ENCODE peak calls at places on chromosomes 1 and 21, in nine cellular contexts. L, V, Q, K, M, D, A, F and J are unnamed samples.

GRCh38 chr1:225848044-225848955 is 33.9 kb downstream of the TMEM63A start:
- DNase-seq in D (no peak), Q (no peak), M (no peak), V (no peak), A (no peak), K (peak; percentile 59), F (no peak), L (peak; percentile 81), J (peak; percentile 65)

GRCh38 chr1:244599937-244600350 is 53.0 kb upstream of the DESI2 start:
- DNase-seq in V (no peak), K (peak; percentile 68), L (no peak), M (peak; percentile 94), Q (peak; percentile 12), D (no peak), A (no peak), F (peak; percentile 97), J (peak; percentile 89)

GRCh38 chr1:50783286-50783685 is 176.8 kb downstream of the FAF1 start:
- DNase-seq in L (no peak), M (no peak), A (no peak), V (no peak), D (no peak), Q (no peak), K (no peak), F (no peak), J (no peak)

GRCh38 chr1:158104891-158105290 is 75.8 kb upstream of the CD1D start:
- DNase-seq in D (no peak), Q (no peak), M (no peak), V (peak; percentile 63), F (no peak), L (no peak), K (no peak), A (no peak), J (no peak)

GRCh38 chr21:44478124-44478800 is 23.0 kb downstream of the LRRC3 start:
- DNase-seq in Q (no peak), A (no peak), D (no peak), F (no peak), M (no peak), V (no peak), K (no peak), L (no peak), J (no peak)

GRCh38 chr1:154325583-154326545 is 539 bp downstream of the ATP8B2 start:
- DNase-seq in M (peak; percentile 88), F (peak; percentile 77), D (peak; percentile 36), L (peak; percentile 61), K (peak; percentile 43), A (peak; percentile 97), V (peak; percentile 77), Q (peak; percentile 64), J (peak; percentile 87)

GRCh38 chr1:226518375-226518774 is 30.2 kb upstream of the STUM start:
- DNase-seq in M (no peak), A (peak; percentile 9), Q (no peak), D (no peak), L (no peak), K (no peak), F (no peak), V (no peak), J (no peak)

GRCh38 chr1:117537291-117537920 is 68.4 kb upstream of the TENT5C start:
- DNase-seq in L (no peak), K (peak; percentile 26), F (peak; percentile 60), M (no peak), Q (peak; percentile 74), A (peak; percentile 78), V (peak; percentile 5), D (no peak), J (no peak)

GRCh38 chr1:197466813-197467212 is 198.8 kb downstream of the CRB1 start:
- DNase-seq in M (no peak), A (no peak), D (no peak), V (no peak), K (no peak), L (no peak), F (no peak), Q (no peak), J (no peak)

GRCh38 chr1:155320252-155320651 is 442 bp upstream of the RUSC1 start:
- DNase-seq in L (no peak), M (no peak), K (no peak), V (no peak), D (no peak), Q (no peak), A (peak; percentile 60), F (no peak), J (no peak)

GRCh38 chr1:195851016-195851591 is 757.1 kb downstream of the KCNT2 start:
- DNase-seq in V (no peak), L (no peak), K (no peak), Q (no peak), A (no peak), D (peak; percentile 2), M (no peak), F (no peak), J (no peak)

GRCh38 chr1:180946056-180946455 is 33.4 kb downstream of the KIAA1614 start:
- DNase-seq in F (no peak), A (no peak), V (no peak), L (no peak), K (no peak), M (no peak), D (no peak), Q (no peak), J (no peak)

GRCh38 chr1:198726455-198726854 is 87.6 kb downstream of the PTPRC start:
- DNase-seq in A (no peak), K (no peak), V (no peak), L (no peak), Q (no peak), M (peak; percentile 60), F (no peak), D (no peak), J (peak; percentile 47)

GRCh38 chr1:112402682-112403643 is 6.9 kb downstream of the CTTNBP2NL start:
- DNase-seq in L (no peak), F (no peak), K (no peak), Q (no peak), V (no peak), M (peak; percentile 80), A (no peak), D (no peak), J (peak; percentile 45)

GRCh38 chr1:11176081-11176706 is 13.0 kb upstream of the ANGPTL7 start:
- DNase-seq in Q (no peak), V (no peak), A (no peak), D (no peak), M (no peak), L (no peak), K (no peak), F (no peak), J (peak; percentile 84)

GRCh38 chr1:197083474-197083873 is 16.4 kb upstream of the F13B start:
- DNase-seq in F (no peak), M (no peak), K (no peak), A (no peak), V (no peak), Q (no peak), L (no peak), D (no peak), J (no peak)

GRCh38 chr1:96978431-96978830 is 256.8 kb downstream of the PTBP2 start:
- DNase-seq in A (no peak), Q (no peak), L (no peak), K (no peak), M (no peak), F (no peak), V (no peak), D (no peak), J (peak; percentile 42)

GRCh38 chr1:183185941-183186490 is at the start of gene LAMC2:
- DNase-seq in M (no peak), K (no peak), F (peak; percentile 98), Q (peak; percentile 77), D (no peak), L (no peak), A (peak; percentile 94), V (no peak), J (no peak)

GRCh38 chr1:158039380-158039779 is 45.9 kb downstream of the KIRREL1 start:
- DNase-seq in V (no peak), M (no peak), F (peak; percentile 52), L (no peak), A (no peak), Q (no peak), K (no peak), D (no peak), J (peak; percentile 79)

GRCh38 chr1:26161408-26162219 is 2.7 kb downstream of the FAM110D start:
- DNase-seq in K (no peak), V (no peak), A (peak; percentile 86), Q (peak; percentile 49), D (no peak), F (no peak), L (no peak), M (peak; percentile 7), J (peak; percentile 43)

GRCh38 chr21:23401278-23401677 is 2206.0 kb downstream of the MRPL39 start:
- DNase-seq in A (no peak), Q (no peak), D (no peak), M (no peak), K (peak; percentile 9), L (peak; percentile 54), F (peak; percentile 45), V (peak; percentile 63), J (no peak)